ENCODE peak calls at places on chromosomes 1 and 21, in eight cellular contexts. Y is right cardiac atrium; W is AG08396; F is activated T-cell treated with anti-CD3 and anti-CD28 coated beads for 24 hours; Z is iris pigment epithelial cell; D is CD4-positive, CD25-positive, alpha-beta regulatory T cell; P is stimulated activated CD4-positive, alpha-beta T cell treated with anti-CD3 and anti-CD28 coated beads, Interleukin-1b, Interleukin-23, amount 100 ng/mL, for 4 hours; G is AML-193. B is an unnamed sample.

GRCh38 chr1:1213919-1214599 is at the start of gene TNFRSF4:
- DNase-seq in Y (peak), W (no peak), F (peak), Z (no peak), D (no peak), P (peak), G (no peak), B (peak)

GRCh38 chr1:22320703-22321344 is 130.8 kb upstream of the ZBTB40 start:
- DNase-seq in Y (no peak), W (no peak), F (no peak), Z (no peak), D (no peak), P (no peak), G (no peak), B (peak)

GRCh38 chr1:241846862-241847539 is 1.0 kb upstream of the EXO1 start:
- DNase-seq in Y (no peak), W (no peak), F (no peak), Z (no peak), D (no peak), P (no peak), G (no peak), B (no peak)

GRCh38 chr1:232211149-232211548 is 418.8 kb downstream of the SIPA1L2 start:
- DNase-seq in Y (no peak), W (no peak), F (no peak), Z (no peak), D (no peak), P (no peak), G (no peak), B (no peak)

GRCh38 chr1:183487686-183488442 is 15.6 kb downstream of the SMG7 start:
- DNase-seq in Y (no peak), W (no peak), F (no peak), Z (no peak), D (no peak), P (no peak), G (no peak), B (no peak)

GRCh38 chr1:211493865-211494653 is 2.1 kb upstream of the RD3 start:
- DNase-seq in Y (no peak), W (no peak), F (no peak), Z (no peak), D (no peak), P (no peak), G (no peak), B (no peak)

GRCh38 chr21:45382698-45383000 is 22.3 kb upstream of the COL18A1 start:
- DNase-seq in Y (peak), W (no peak), F (no peak), Z (no peak), D (no peak), P (no peak), G (no peak), B (peak)

GRCh38 chr1:12037486-12038355 is 18.4 kb downstream of the MIIP start:
- DNase-seq in Y (peak), W (no peak), F (no peak), Z (no peak), D (no peak), P (no peak), G (no peak), B (no peak)

GRCh38 chr1:46596846-46597245 is 7.2 kb downstream of the MKNK1 start:
- DNase-seq in Y (no peak), W (no peak), F (no peak), Z (no peak), D (no peak), P (no peak), G (no peak), B (no peak)

GRCh38 chr21:45102391-45102932 is 28.1 kb downstream of the ADARB1 start:
- DNase-seq in Y (no peak), W (peak), F (no peak), Z (peak), D (no peak), P (no peak), G (no peak), B (no peak)

GRCh38 chr1:152013664-152014237 is 20.1 kb upstream of the S100A10 start:
- DNase-seq in Y (no peak), W (peak), F (no peak), Z (peak), D (peak), P (no peak), G (peak), B (no peak)

GRCh38 chr1:116806245-116806644 is 52.0 kb downstream of the CD2 start:
- DNase-seq in Y (no peak), W (no peak), F (peak), Z (no peak), D (peak), P (no peak), G (no peak), B (no peak)

GRCh38 chr1:39358491-39358890 is 132.9 kb upstream of the BMP8A start:
- DNase-seq in Y (no peak), W (no peak), F (no peak), Z (no peak), D (no peak), P (no peak), G (no peak), B (no peak)

GRCh38 chr1:27864264-27864895 is 8.0 kb upstream of the THEMIS2 start:
- DNase-seq in Y (no peak), W (no peak), F (no peak), Z (no peak), D (peak), P (no peak), G (peak), B (peak)

GRCh38 chr1:100358210-100358609 is 5.9 kb downstream of the CDC14A start:
- DNase-seq in Y (no peak), W (no peak), F (no peak), Z (no peak), D (peak), P (no peak), G (peak), B (no peak)